ENCODE peak calls at places on chromosomes 2 and 18, in nine cellular contexts. N is GM23338, I is hepatocyte, W is HCT116, D is neural progenitor cell, Q is PC-3, V is OCI-LY7, A is MM.1S, X is SK-N-SH. O is an unnamed sample.

GRCh38 chr18:44096016-44096415 is 584.7 kb upstream of the SETBP1 start:
- DNase-seq in N (no peak), I (no peak), W (no peak), D (no peak), Q (peak; percentile 29), V (no peak), A (no peak), X (no peak), O (peak; percentile 7)

GRCh38 chr2:43086451-43087221 is 139.8 kb downstream of the ZFP36L2 start:
- DNase-seq in N (peak; percentile 11), I (peak; percentile 88), W (peak; percentile 19), D (peak; percentile 31), Q (peak; percentile 97), V (no peak), A (no peak), X (no peak), O (peak; percentile 99)

GRCh38 chr2:88329815-88330603 is 122.5 kb downstream of the FOXI3 start:
- DNase-seq in N (peak; percentile 73), I (peak; percentile 87), W (peak; percentile 78), D (peak; percentile 93), Q (peak; percentile 48), V (no peak), A (no peak), X (no peak), O (peak; percentile 43)

GRCh38 chr2:128594953-128595677 is 276.4 kb upstream of the HS6ST1 start:
- DNase-seq in N (no peak), I (peak; percentile 64), W (no peak), D (no peak), Q (no peak), V (no peak), A (no peak), X (no peak), O (no peak)

GRCh38 chr2:8456149-8457091 is 225.4 kb upstream of the ID2 start:
- DNase-seq in N (peak; percentile 20), I (no peak), W (no peak), D (no peak), Q (no peak), V (no peak), A (peak; percentile 95), X (no peak), O (no peak)

GRCh38 chr2:57617327-57617726 is 429.3 kb upstream of the VRK2 start:
- DNase-seq in N (no peak), I (no peak), W (no peak), D (no peak), Q (no peak), V (no peak), A (peak; percentile 44), X (no peak), O (no peak)

GRCh38 chr2:20578895-20579825 is 71.7 kb downstream of the HS1BP3 start:
- DNase-seq in N (peak; percentile 23), I (peak; percentile 91), W (peak; percentile 92), D (no peak), Q (peak; percentile 94), V (no peak), A (peak; percentile 15), X (peak; percentile 46), O (peak; percentile 98)

GRCh38 chr2:201950606-201951005 is 83.0 kb upstream of the FZD7 start:
- DNase-seq in N (no peak), I (no peak), W (no peak), D (no peak), Q (peak; percentile 12), V (no peak), A (no peak), X (no peak), O (peak; percentile 78)

GRCh38 chr2:173631123-173631450 is 276.4 kb downstream of the CDCA7 start:
- DNase-seq in N (no peak), I (peak; percentile 24), W (no peak), D (no peak), Q (peak; percentile 22), V (no peak), A (no peak), X (no peak), O (peak; percentile 55)

GRCh38 chr2:241842067-241842415 is 16.7 kb downstream of the PDCD1 start:
- DNase-seq in N (no peak), I (no peak), W (no peak), D (no peak), Q (no peak), V (no peak), A (no peak), X (no peak), O (no peak)

GRCh38 chr2:210195066-210195852 is 24.1 kb upstream of the KANSL1L start:
- DNase-seq in N (peak; percentile 73), I (peak; percentile 67), W (peak; percentile 38), D (peak; percentile 53), Q (peak; percentile 60), V (peak; percentile 68), A (peak; percentile 66), X (peak; percentile 34), O (peak; percentile 73)

GRCh38 chr2:65294136-65294535 is 66.5 kb downstream of the ACTR2 start:
- DNase-seq in N (no peak), I (no peak), W (no peak), D (no peak), Q (no peak), V (no peak), A (no peak), X (no peak), O (no peak)

GRCh38 chr2:63818276-63818675 is 23.4 kb upstream of the UGP2 start:
- DNase-seq in N (no peak), I (no peak), W (no peak), D (no peak), Q (no peak), V (no peak), A (no peak), X (no peak), O (no peak)

GRCh38 chr2:238095143-238095542 is 5.0 kb upstream of the ESPNL start:
- DNase-seq in N (no peak), I (no peak), W (no peak), D (no peak), Q (no peak), V (no peak), A (no peak), X (no peak), O (no peak)

GRCh38 chr2:26460613-26461031 is 17.3 kb downstream of the OTOF start:
- DNase-seq in N (no peak), I (no peak), W (no peak), D (no peak), Q (no peak), V (no peak), A (no peak), X (no peak), O (no peak)

GRCh38 chr2:2769481-2770431 is 438.7 kb upstream of the MYT1L start:
- DNase-seq in N (no peak), I (no peak), W (no peak), D (no peak), Q (no peak), V (no peak), A (no peak), X (peak; percentile 64), O (no peak)

DNA sequence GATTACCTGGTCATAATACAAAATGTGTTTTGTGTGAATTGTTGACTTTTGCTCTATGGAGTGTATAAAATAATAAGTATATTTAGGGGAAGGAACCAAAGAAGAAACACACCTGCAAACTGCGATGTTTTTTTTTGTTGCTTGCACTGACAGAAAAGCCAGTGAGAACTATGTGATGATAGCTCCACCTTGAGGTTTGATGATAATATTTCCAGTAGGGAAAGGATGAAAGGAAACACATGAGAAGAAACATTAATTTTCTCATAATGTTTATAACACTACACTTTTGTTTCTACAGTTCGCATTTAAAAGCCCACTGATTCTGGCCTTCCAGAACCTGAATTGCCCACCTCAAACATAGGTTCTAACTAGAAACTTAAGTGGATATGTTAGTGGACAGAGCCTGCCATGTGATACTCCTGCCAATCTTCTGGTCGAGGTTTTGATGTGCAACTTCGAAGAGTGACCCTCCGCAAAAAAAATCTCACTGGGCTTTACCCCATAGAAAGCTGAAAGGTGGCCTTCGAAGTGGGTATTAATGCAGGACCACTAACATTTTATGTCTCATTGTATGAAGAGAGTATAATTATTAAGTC is 476.4 kb upstream of the SPHKAP start:
- DNase-seq in N (peak; percentile 62), I (peak; percentile 55), W (peak; percentile 24), D (peak; percentile 42), Q (peak; percentile 76), V (peak; percentile 10), A (peak; percentile 56), X (peak; percentile 18), O (peak; percentile 69)
- TF ChIP-seq EZH2phosphoT487 in N (no peak), I (no peak), W (no peak), D (no peak), Q (no peak), V (no peak), A (no peak), X (no peak), O (no peak)

DNA sequence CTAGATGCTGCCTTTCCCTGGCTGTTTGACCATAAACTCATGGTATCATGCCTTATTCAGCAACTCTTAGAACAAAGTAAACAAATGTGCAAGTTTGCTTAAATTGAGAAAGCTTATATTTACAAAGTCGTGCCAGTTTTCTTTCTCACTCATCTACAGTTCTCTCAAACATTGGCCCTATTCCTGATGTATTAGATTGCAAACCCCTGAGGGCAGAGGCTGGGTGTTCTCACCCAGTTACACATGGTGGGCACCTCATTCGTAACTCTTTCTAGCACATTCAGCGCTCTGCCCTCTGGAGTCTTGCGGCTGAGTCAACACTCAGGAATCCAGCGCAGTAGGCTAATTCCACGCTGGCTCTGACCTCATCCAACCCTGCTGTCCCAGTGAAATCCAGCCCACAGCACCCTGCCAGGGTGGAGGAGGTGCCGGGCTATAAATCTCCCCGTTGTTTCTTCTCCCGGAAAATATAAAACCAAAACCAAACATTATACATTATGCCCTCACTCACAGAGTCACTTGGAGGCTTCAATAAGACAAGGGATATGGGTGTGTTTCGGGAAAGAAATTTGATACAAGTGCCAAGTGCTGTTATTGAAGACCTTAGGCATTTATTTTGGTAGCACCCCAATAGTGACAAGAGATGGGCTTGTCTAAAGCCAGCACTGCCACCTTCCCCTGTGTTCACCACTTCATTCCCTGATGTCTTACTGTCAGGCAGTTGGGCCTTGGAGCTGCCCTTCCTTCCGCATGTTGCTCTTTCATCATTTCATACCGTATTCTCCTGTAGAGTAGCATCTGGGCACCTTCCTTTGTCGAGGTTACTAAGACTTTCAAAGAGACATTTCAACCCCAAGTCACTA is 287.4 kb downstream of the PRKCE start:
- DNase-seq in N (peak; percentile 31), I (peak; percentile 91), W (peak; percentile 92), D (peak; percentile 32), Q (peak; percentile 99), V (no peak), A (no peak), X (no peak), O (peak; percentile 99)
- H3K27ac ChIP-seq in N (no peak overlapping the region), I (peak overlapping the region; percentile 86), W (peak overlapping the region; percentile 68), D (no peak overlapping the region), Q (peak overlapping the region; percentile 79), V (no peak overlapping the region), A (no peak overlapping the region), X (peak overlapping the region; percentile 55), O (peak overlapping the region; percentile 87)

GRCh38 chr2:111116016-111116746 is 4.5 kb upstream of the BCL2L11 start:
- DNase-seq in N (no peak), I (no peak), W (no peak), D (no peak), Q (peak; percentile 17), V (no peak), A (no peak), X (no peak), O (no peak)
- TF ChIP-seq EZH2phosphoT487 in N (no peak), I (no peak), W (no peak), D (no peak), Q (no peak), V (no peak), A (no peak), X (no peak), O (no peak)

DNA sequence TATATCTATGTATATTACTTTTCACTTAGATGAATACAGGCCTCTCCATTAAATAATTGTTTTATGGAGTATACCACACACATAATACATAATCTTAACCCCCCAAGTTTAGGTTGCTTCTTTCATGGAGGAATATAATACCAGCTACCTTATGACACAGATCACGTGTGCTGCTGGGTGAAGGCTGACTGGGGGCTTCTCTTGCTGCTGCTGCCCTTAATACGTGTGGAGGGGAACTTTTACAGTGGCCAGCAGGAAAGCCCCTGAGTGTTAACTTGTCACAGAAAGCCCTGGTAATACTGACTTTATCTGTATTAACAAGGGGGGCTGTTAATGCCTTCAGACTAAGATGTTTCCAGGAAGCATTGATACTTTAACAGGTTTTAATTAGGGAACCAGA is 63.1 kb downstream of the LAMA3 start:
- DNase-seq in N (no peak), I (no peak), W (no peak), D (no peak), Q (no peak), V (no peak), A (no peak), X (no peak), O (no peak)
- H3K27ac ChIP-seq in N (no peak overlapping the region), I (peak overlapping the region; percentile 32), W (no peak overlapping the region), D (peak overlapping the region; percentile 54), Q (no peak overlapping the region), V (no peak overlapping the region), A (no peak overlapping the region), X (no peak overlapping the region), O (no peak overlapping the region)